ENCODE peak calls at places on chromosome 21, in five cellular contexts. O is activated naive CD4-positive, alpha-beta T cell treated with anti-CD3 and anti-CD28 coated beads, Interleukin-2, amount 50 U/mL, for 72 hours; Q is NCI-H1436; L is left ventricle myocardium inferior; Z is AG08396. R is an unnamed sample.

GRCh38 chr21:38166214-38166547 is 90.6 kb upstream of the KCNJ15 start:
- DNase-seq in O (no peak), Q (no peak), L (no peak), Z (no peak), R (no peak)

GRCh38 chr21:45529785-45530422 is 12.3 kb downstream of the SLC19A1 start:
- DNase-seq in O (peak), Q (no peak), L (no peak), Z (no peak), R (no peak)

GRCh38 chr21:36127250-36127904 is 7.5 kb upstream of the CBR3 start:
- DNase-seq in O (no peak), Q (no peak), L (no peak), Z (no peak), R (no peak)

GRCh38 chr21:37871121-37871862 is 45.0 kb downstream of the KCNJ6 start:
- DNase-seq in O (no peak), Q (no peak), L (no peak), Z (peak), R (no peak)

GRCh38 chr21:44000360-44000759 is 11.7 kb upstream of the TRAPPC10 start:
- DNase-seq in O (no peak), Q (no peak), L (no peak), Z (no peak), R (no peak)

GRCh38 chr21:20169812-20170576 is 828.2 kb upstream of the NCAM2 start:
- DNase-seq in O (no peak), Q (no peak), L (no peak), Z (no peak), R (no peak)

GRCh38 chr21:36489103-36489785 is 9.3 kb upstream of the CLDN14 start:
- DNase-seq in O (no peak), Q (no peak), L (no peak), Z (no peak), R (no peak)

GRCh38 chr21:16838330-16838729 is 674.5 kb upstream of the CXADR start:
- DNase-seq in O (no peak), Q (no peak), L (no peak), Z (no peak), R (no peak)

GRCh38 chr21:29238967-29239289 is 59.8 kb upstream of the BACH1 start:
- DNase-seq in O (no peak), Q (no peak), L (no peak), Z (no peak), R (no peak)

GRCh38 chr21:38506606-38507331 is 8.5 kb upstream of the ERG start:
- DNase-seq in O (no peak), Q (no peak), L (peak), Z (no peak), R (no peak)

GRCh38 chr21:46128983-46129571 is 26.3 kb downstream of the FTCD start:
- DNase-seq in O (no peak), Q (no peak), L (peak), Z (no peak), R (no peak)

GRCh38 chr21:18204931-18205330 is 39.7 kb upstream of the CHODL start:
- DNase-seq in O (no peak), Q (no peak), L (no peak), Z (no peak), R (no peak)

GRCh38 chr21:37204580-37204979 is 62.6 kb downstream of the VPS26C start:
- DNase-seq in O (no peak), Q (no peak), L (no peak), Z (no peak), R (no peak)

GRCh38 chr21:38311765-38312164 is 55.0 kb downstream of the KCNJ15 start:
- DNase-seq in O (no peak), Q (no peak), L (no peak), Z (no peak), R (no peak)

GRCh38 chr21:45032977-45033705 is 41.2 kb upstream of the ADARB1 start:
- DNase-seq in O (no peak), Q (no peak), L (no peak), Z (no peak), R (no peak)

GRCh38 chr21:44794031-44794374 is 7.6 kb downstream of the UBE2G2 start:
- DNase-seq in O (no peak), Q (no peak), L (no peak), Z (no peak), R (no peak)

GRCh38 chr21:28256420-28256831 is 736.3 kb downstream of the LTN1 start:
- DNase-seq in O (no peak), Q (no peak), L (no peak), Z (peak), R (no peak)

GRCh38 chr21:30577766-30578165 is 12.4 kb downstream of the KRTAP22-2 start:
- DNase-seq in O (no peak), Q (no peak), L (no peak), Z (no peak), R (no peak)

GRCh38 chr21:26469789-26470188 is 103.3 kb downstream of the CYYR1 start:
- DNase-seq in O (no peak), Q (no peak), L (no peak), Z (peak), R (no peak)

GRCh38 chr21:38267991-38268858 is 11.4 kb downstream of the KCNJ15 start:
- DNase-seq in O (no peak), Q (no peak), L (no peak), Z (no peak), R (no peak)

GRCh38 chr21:28447453-28447852 is 545.2 kb downstream of the LTN1 start:
- DNase-seq in O (no peak), Q (no peak), L (no peak), Z (peak), R (no peak)

GRCh38 chr21:27586326-27586725 is 619.4 kb upstream of the ADAMTS5 start:
- DNase-seq in O (no peak), Q (no peak), L (no peak), Z (no peak), R (no peak)

GRCh38 chr21:46099476-46099875 is 1.6 kb downstream of the COL6A2 start:
- DNase-seq in O (peak), Q (no peak), L (peak), Z (peak), R (no peak)

GRCh38 chr21:18603246-18603645 is 199.7 kb upstream of the TMPRSS15 start:
- DNase-seq in O (no peak), Q (no peak), L (no peak), Z (no peak), R (no peak)

GRCh38 chr21:46639489-46640386 is 4.3 kb downstream of the PRMT2 start:
- DNase-seq in O (no peak), Q (peak), L (no peak), Z (no peak), R (no peak)

GRCh38 chr21:27515676-27516075 is 548.8 kb upstream of the ADAMTS5 start:
- DNase-seq in O (no peak), Q (no peak), L (no peak), Z (no peak), R (no peak)

GRCh38 chr21:46250146-46250725 is 21.7 kb upstream of the LSS start:
- DNase-seq in O (no peak), Q (no peak), L (no peak), Z (no peak), R (no peak)

GRCh38 chr21:30269803-30270530 is 12.8 kb downstream of the KRTAP24-1 start:
- DNase-seq in O (no peak), Q (no peak), L (no peak), Z (no peak), R (no peak)

GRCh38 chr21:39552856-39553255 is 59.9 kb upstream of the B3GALT5 start:
- DNase-seq in O (no peak), Q (no peak), L (no peak), Z (no peak), R (no peak)

GRCh38 chr21:28336299-28336698 is 656.4 kb downstream of the LTN1 start:
- DNase-seq in O (no peak), Q (no peak), L (no peak), Z (peak), R (no peak)

GRCh38 chr21:35275776-35276175 is 226.7 kb upstream of the RUNX1 start:
- DNase-seq in O (no peak), Q (no peak), L (no peak), Z (no peak), R (no peak)

GRCh38 chr21:28084951-28085350 is 907.7 kb downstream of the LTN1 start:
- DNase-seq in O (no peak), Q (no peak), L (no peak), Z (no peak), R (no peak)

R was measured in NCI-H2171.